ENCODE peak calls at places on chromosomes 7 and 10, in four cellular contexts. B, V, Z and C are unnamed samples.

GRCh38 chr7:42677751-42678231 is 234.1 kb downstream of the C7orf25 start:
- DNase-seq in Z (no peak), B (peak), V (no peak), C (peak)

GRCh38 chr10:59290448-59290847 is 71.9 kb downstream of the FAM13C start:
- DNase-seq in V (no peak), B (no peak), Z (no peak), C (no peak)

GRCh38 chr10:31768467-31768866 is 160.2 kb downstream of the ARHGAP12 start:
- DNase-seq in Z (no peak), V (no peak), B (peak), C (no peak)

GRCh38 chr10:130300608-130301025 is 164.4 kb downstream of the GLRX3 start:
- DNase-seq in Z (no peak), B (no peak), V (no peak), C (no peak)

GRCh38 chr10:61937631-61938284 is 36.3 kb downstream of the ARID5B start:
- DNase-seq in V (no peak), B (peak), Z (no peak), C (no peak)

GRCh38 chr10:84523509-84523908 is 195.1 kb downstream of the CCSER2 start:
- DNase-seq in V (peak), B (no peak), Z (peak), C (peak)

GRCh38 chr10:52532650-52533290 is 218.7 kb downstream of the DKK1 start:
- DNase-seq in B (no peak), V (no peak), Z (no peak), C (no peak)

GRCh38 chr7:151114151-151115090 is 28.1 kb downstream of the AGAP3 start:
- DNase-seq in Z (no peak), V (peak), B (no peak), C (no peak)

GRCh38 chr7:81004098-81004497 is 85.2 kb upstream of the SEMA3C start:
- DNase-seq in Z (no peak), B (peak), V (no peak), C (no peak)

GRCh38 chr10:117216611-117217195 is 19.4 kb downstream of the KCNK18 start:
- DNase-seq in B (no peak), Z (peak), V (peak), C (peak)